ENCODE peak calls at places on chromosomes 5 and 9, in ten cellular contexts. One of them, this sample, is unnamed.

GRCh38 chr9:3401556-3401955 is 124.2 kb downstream of the RFX3 start:
- DNase-seq in ELF-1: peak; percentile 3
- DNase-seq in epithelial cell of esophagus: peak; percentile 15
- DNase-seq in endodermal cell: no peak
- DNase-seq in LoVo: peak; percentile 24
- DNase-seq in mucosa of gallbladder: no peak
- DNase-seq in AG10803: peak; percentile 5
- DNase-seq in HTR-8/SVneo: no peak
- DNase-seq in GM13976: no peak
- DNase-seq in globus pallidus: peak; percentile 36
- DNase-seq in this sample: no peak

GRCh38 chr9:138077126-138077525 is 199.5 kb downstream of the CACNA1B start:
- DNase-seq in ELF-1: no peak
- DNase-seq in epithelial cell of esophagus: no peak
- DNase-seq in endodermal cell: peak; percentile 22
- DNase-seq in LoVo: no peak
- DNase-seq in mucosa of gallbladder: no peak
- DNase-seq in AG10803: no peak
- DNase-seq in HTR-8/SVneo: no peak
- DNase-seq in GM13976: no peak
- DNase-seq in globus pallidus: no peak
- DNase-seq in this sample: peak; percentile 34

GRCh38 chr9:130172858-130173461 is 756 bp downstream of the NCS1 start:
- DNase-seq in ELF-1: no peak
- DNase-seq in epithelial cell of esophagus: peak; percentile 37
- DNase-seq in endodermal cell: peak; percentile 71
- DNase-seq in LoVo: no peak
- DNase-seq in mucosa of gallbladder: no peak
- DNase-seq in AG10803: no peak
- DNase-seq in HTR-8/SVneo: no peak
- DNase-seq in GM13976: no peak
- DNase-seq in globus pallidus: no peak
- DNase-seq in this sample: no peak

GRCh38 chr9:72557549-72557948 is 36.1 kb downstream of the TMC1 start:
- DNase-seq in ELF-1: peak; percentile 78
- DNase-seq in epithelial cell of esophagus: peak; percentile 99
- DNase-seq in endodermal cell: peak; percentile 56
- DNase-seq in LoVo: peak; percentile 85
- DNase-seq in mucosa of gallbladder: peak; percentile 48
- DNase-seq in AG10803: peak; percentile 95
- DNase-seq in HTR-8/SVneo: peak; percentile 77
- DNase-seq in GM13976: no peak
- DNase-seq in globus pallidus: no peak
- DNase-seq in this sample: no peak

GRCh38 chr9:93896496-93897033 is 58.6 kb downstream of the BARX1 start:
- DNase-seq in ELF-1: no peak
- DNase-seq in epithelial cell of esophagus: no peak
- DNase-seq in endodermal cell: peak; percentile 26
- DNase-seq in LoVo: no peak
- DNase-seq in mucosa of gallbladder: no peak
- DNase-seq in AG10803: no peak
- DNase-seq in HTR-8/SVneo: no peak
- DNase-seq in GM13976: peak; percentile 18
- DNase-seq in globus pallidus: no peak
- DNase-seq in this sample: peak; percentile 37

GRCh38 chr5:168288349-168289245 is 2.8 kb upstream of the WWC1 start:
- DNase-seq in ELF-1: peak; percentile 87
- DNase-seq in epithelial cell of esophagus: peak; percentile 96
- DNase-seq in endodermal cell: peak; percentile 65
- DNase-seq in LoVo: peak; percentile 94
- DNase-seq in mucosa of gallbladder: peak; percentile 89
- DNase-seq in AG10803: no peak
- DNase-seq in HTR-8/SVneo: no peak
- DNase-seq in GM13976: no peak
- DNase-seq in globus pallidus: no peak
- DNase-seq in this sample: peak; percentile 85

GRCh38 chr9:135343733-135344522 is 135.7 kb upstream of the PPP1R26 start:
- DNase-seq in ELF-1: peak; percentile 82
- DNase-seq in epithelial cell of esophagus: no peak
- DNase-seq in endodermal cell: peak; percentile 94
- DNase-seq in LoVo: peak; percentile 36
- DNase-seq in mucosa of gallbladder: peak; percentile 42
- DNase-seq in AG10803: peak; percentile 13
- DNase-seq in HTR-8/SVneo: peak; percentile 66
- DNase-seq in GM13976: peak; percentile 88
- DNase-seq in globus pallidus: peak; percentile 19
- DNase-seq in this sample: peak; percentile 59

GRCh38 chr5:133942589-133943474 is 25.6 kb downstream of the C5orf15 start:
- DNase-seq in ELF-1: no peak
- DNase-seq in epithelial cell of esophagus: no peak
- DNase-seq in endodermal cell: peak; percentile 17
- DNase-seq in LoVo: no peak
- DNase-seq in mucosa of gallbladder: peak; percentile 42
- DNase-seq in AG10803: no peak
- DNase-seq in HTR-8/SVneo: no peak
- DNase-seq in GM13976: no peak
- DNase-seq in globus pallidus: no peak
- DNase-seq in this sample: no peak

GRCh38 chr9:136621019-136621733 is 41.5 kb upstream of the EGFL7 start:
- DNase-seq in ELF-1: no peak
- DNase-seq in epithelial cell of esophagus: peak; percentile 78
- DNase-seq in endodermal cell: no peak
- DNase-seq in LoVo: no peak
- DNase-seq in mucosa of gallbladder: no peak
- DNase-seq in AG10803: no peak
- DNase-seq in HTR-8/SVneo: no peak
- DNase-seq in GM13976: no peak
- DNase-seq in globus pallidus: no peak
- DNase-seq in this sample: no peak

GRCh38 chr5:1781726-1782384 is 17.8 kb downstream of the MRPL36 start:
- DNase-seq in ELF-1: no peak
- DNase-seq in epithelial cell of esophagus: no peak
- DNase-seq in endodermal cell: peak; percentile 18
- DNase-seq in LoVo: no peak
- DNase-seq in mucosa of gallbladder: no peak
- DNase-seq in AG10803: no peak
- DNase-seq in HTR-8/SVneo: no peak
- DNase-seq in GM13976: no peak
- DNase-seq in globus pallidus: no peak
- DNase-seq in this sample: no peak

GRCh38 chr5:172823840-172824362 is 10.2 kb upstream of the ERGIC1 start:
- DNase-seq in ELF-1: peak; percentile 41
- DNase-seq in epithelial cell of esophagus: no peak
- DNase-seq in endodermal cell: peak; percentile 81
- DNase-seq in LoVo: no peak
- DNase-seq in mucosa of gallbladder: no peak
- DNase-seq in AG10803: no peak
- DNase-seq in HTR-8/SVneo: no peak
- DNase-seq in GM13976: no peak
- DNase-seq in globus pallidus: no peak
- DNase-seq in this sample: no peak

GRCh38 chr5:54547711-54548250 is 30.2 kb downstream of the SNX18 start:
- DNase-seq in ELF-1: no peak
- DNase-seq in epithelial cell of esophagus: peak; percentile 86
- DNase-seq in endodermal cell: no peak
- DNase-seq in LoVo: peak; percentile 7
- DNase-seq in mucosa of gallbladder: peak; percentile 37
- DNase-seq in AG10803: peak; percentile 87
- DNase-seq in HTR-8/SVneo: peak; percentile 39
- DNase-seq in GM13976: no peak
- DNase-seq in globus pallidus: no peak
- DNase-seq in this sample: no peak

GRCh38 chr9:120360046-120360445 is 219.9 kb downstream of the CDK5RAP2 start:
- DNase-seq in ELF-1: no peak
- DNase-seq in epithelial cell of esophagus: no peak
- DNase-seq in endodermal cell: no peak
- DNase-seq in LoVo: no peak
- DNase-seq in mucosa of gallbladder: no peak
- DNase-seq in AG10803: peak; percentile 37
- DNase-seq in HTR-8/SVneo: no peak
- DNase-seq in GM13976: no peak
- DNase-seq in globus pallidus: no peak
- DNase-seq in this sample: no peak

GRCh38 chr5:115801984-115802383 is 14.5 kb downstream of the CDO1 start:
- DNase-seq in ELF-1: no peak
- DNase-seq in epithelial cell of esophagus: peak; percentile 27
- DNase-seq in endodermal cell: no peak
- DNase-seq in LoVo: no peak
- DNase-seq in mucosa of gallbladder: no peak
- DNase-seq in AG10803: no peak
- DNase-seq in HTR-8/SVneo: no peak
- DNase-seq in GM13976: no peak
- DNase-seq in globus pallidus: no peak
- DNase-seq in this sample: no peak

GRCh38 chr9:78680196-78680595 is 383.3 kb downstream of the PSAT1 start:
- DNase-seq in ELF-1: no peak
- DNase-seq in epithelial cell of esophagus: no peak
- DNase-seq in endodermal cell: no peak
- DNase-seq in LoVo: no peak
- DNase-seq in mucosa of gallbladder: no peak
- DNase-seq in AG10803: no peak
- DNase-seq in HTR-8/SVneo: no peak
- DNase-seq in GM13976: no peak
- DNase-seq in globus pallidus: no peak
- DNase-seq in this sample: no peak

GRCh38 chr9:79134654-79135053 is 437.1 kb upstream of the TLE4 start:
- DNase-seq in ELF-1: peak; percentile 60
- DNase-seq in epithelial cell of esophagus: peak; percentile 36
- DNase-seq in endodermal cell: peak; percentile 83
- DNase-seq in LoVo: peak; percentile 20
- DNase-seq in mucosa of gallbladder: no peak
- DNase-seq in AG10803: peak; percentile 58
- DNase-seq in HTR-8/SVneo: peak; percentile 13
- DNase-seq in GM13976: no peak
- DNase-seq in globus pallidus: no peak
- DNase-seq in this sample: no peak

GRCh38 chr5:91484662-91485061 is 101.5 kb upstream of the ARRDC3 start:
- DNase-seq in ELF-1: no peak
- DNase-seq in epithelial cell of esophagus: no peak
- DNase-seq in endodermal cell: no peak
- DNase-seq in LoVo: no peak
- DNase-seq in mucosa of gallbladder: no peak
- DNase-seq in AG10803: no peak
- DNase-seq in HTR-8/SVneo: no peak
- DNase-seq in GM13976: no peak
- DNase-seq in globus pallidus: no peak
- DNase-seq in this sample: no peak

GRCh38 chr9:124258765-124259272 is 1.1 kb downstream of the NEK6 start:
- DNase-seq in ELF-1: peak; percentile 74
- DNase-seq in epithelial cell of esophagus: no peak
- DNase-seq in endodermal cell: no peak
- DNase-seq in LoVo: no peak
- DNase-seq in mucosa of gallbladder: no peak
- DNase-seq in AG10803: no peak
- DNase-seq in HTR-8/SVneo: no peak
- DNase-seq in GM13976: no peak
- DNase-seq in globus pallidus: no peak
- DNase-seq in this sample: no peak

GRCh38 chr9:14962193-14962899 is 52.1 kb upstream of the FREM1 start:
- DNase-seq in ELF-1: no peak
- DNase-seq in epithelial cell of esophagus: peak; percentile 36
- DNase-seq in endodermal cell: no peak
- DNase-seq in LoVo: no peak
- DNase-seq in mucosa of gallbladder: no peak
- DNase-seq in AG10803: no peak
- DNase-seq in HTR-8/SVneo: no peak
- DNase-seq in GM13976: no peak
- DNase-seq in globus pallidus: no peak
- DNase-seq in this sample: no peak

GRCh38 chr9:106307670-106308069 is 555.3 kb upstream of the ZNF462 start:
- DNase-seq in ELF-1: no peak
- DNase-seq in epithelial cell of esophagus: peak; percentile 31
- DNase-seq in endodermal cell: no peak
- DNase-seq in LoVo: no peak
- DNase-seq in mucosa of gallbladder: no peak
- DNase-seq in AG10803: no peak
- DNase-seq in HTR-8/SVneo: no peak
- DNase-seq in GM13976: no peak
- DNase-seq in globus pallidus: no peak
- DNase-seq in this sample: no peak

GRCh38 chr9:10208691-10209069 is 404.1 kb downstream of the PTPRD start:
- DNase-seq in ELF-1: no peak
- DNase-seq in epithelial cell of esophagus: no peak
- DNase-seq in endodermal cell: no peak
- DNase-seq in LoVo: no peak
- DNase-seq in mucosa of gallbladder: no peak
- DNase-seq in AG10803: no peak
- DNase-seq in HTR-8/SVneo: no peak
- DNase-seq in GM13976: no peak
- DNase-seq in globus pallidus: no peak
- DNase-seq in this sample: no peak

GRCh38 chr9:14428781-14429230 is 114.9 kb upstream of the NFIB start:
- DNase-seq in ELF-1: peak; percentile 87
- DNase-seq in epithelial cell of esophagus: peak; percentile 69
- DNase-seq in endodermal cell: peak; percentile 94
- DNase-seq in LoVo: peak; percentile 57
- DNase-seq in mucosa of gallbladder: peak; percentile 59
- DNase-seq in AG10803: peak; percentile 59
- DNase-seq in HTR-8/SVneo: peak; percentile 28
- DNase-seq in GM13976: peak; percentile 44
- DNase-seq in globus pallidus: peak; percentile 67
- DNase-seq in this sample: peak; percentile 67

GRCh38 chr5:139388198-139388821 is 1.4 kb downstream of the MZB1 start:
- DNase-seq in ELF-1: no peak
- DNase-seq in epithelial cell of esophagus: no peak
- DNase-seq in endodermal cell: peak; percentile 60
- DNase-seq in LoVo: no peak
- DNase-seq in mucosa of gallbladder: peak; percentile 73
- DNase-seq in AG10803: peak; percentile 50
- DNase-seq in HTR-8/SVneo: no peak
- DNase-seq in GM13976: peak; percentile 64
- DNase-seq in globus pallidus: no peak
- DNase-seq in this sample: no peak

GRCh38 chr5:95392593-95393182 is 1.5 kb downstream of the FAM81B start:
- DNase-seq in ELF-1: peak; percentile 10
- DNase-seq in epithelial cell of esophagus: peak; percentile 59
- DNase-seq in endodermal cell: no peak
- DNase-seq in LoVo: no peak
- DNase-seq in mucosa of gallbladder: no peak
- DNase-seq in AG10803: peak; percentile 15
- DNase-seq in HTR-8/SVneo: no peak
- DNase-seq in GM13976: no peak
- DNase-seq in globus pallidus: no peak
- DNase-seq in this sample: no peak

GRCh38 chr5:14727428-14727865 is 62.9 kb downstream of the OTULIN start:
- DNase-seq in ELF-1: peak; percentile 85
- DNase-seq in epithelial cell of esophagus: peak; percentile 82
- DNase-seq in endodermal cell: peak; percentile 93
- DNase-seq in LoVo: peak; percentile 81
- DNase-seq in mucosa of gallbladder: peak; percentile 72
- DNase-seq in AG10803: peak; percentile 75
- DNase-seq in HTR-8/SVneo: peak; percentile 89
- DNase-seq in GM13976: peak; percentile 81
- DNase-seq in globus pallidus: peak; percentile 90
- DNase-seq in this sample: peak; percentile 83

GRCh38 chr9:135230817-135231520 is 143.5 kb downstream of the OLFM1 start:
- DNase-seq in ELF-1: no peak
- DNase-seq in epithelial cell of esophagus: no peak
- DNase-seq in endodermal cell: peak; percentile 62
- DNase-seq in LoVo: no peak
- DNase-seq in mucosa of gallbladder: no peak
- DNase-seq in AG10803: no peak
- DNase-seq in HTR-8/SVneo: no peak
- DNase-seq in GM13976: no peak
- DNase-seq in globus pallidus: no peak
- DNase-seq in this sample: no peak

GRCh38 chr5:178794433-178794832 is 64.0 kb upstream of the ZNF354A start:
- DNase-seq in ELF-1: no peak
- DNase-seq in epithelial cell of esophagus: no peak
- DNase-seq in endodermal cell: no peak
- DNase-seq in LoVo: no peak
- DNase-seq in mucosa of gallbladder: no peak
- DNase-seq in AG10803: no peak
- DNase-seq in HTR-8/SVneo: no peak
- DNase-seq in GM13976: no peak
- DNase-seq in globus pallidus: no peak
- DNase-seq in this sample: no peak

GRCh38 chr9:99749641-99750040 is 72.0 kb upstream of the NR4A3 start:
- DNase-seq in ELF-1: no peak
- DNase-seq in epithelial cell of esophagus: no peak
- DNase-seq in endodermal cell: no peak
- DNase-seq in LoVo: no peak
- DNase-seq in mucosa of gallbladder: no peak
- DNase-seq in AG10803: peak; percentile 4
- DNase-seq in HTR-8/SVneo: no peak
- DNase-seq in GM13976: no peak
- DNase-seq in globus pallidus: no peak
- DNase-seq in this sample: no peak

This sample was measured in ureter.